ENCODE peak calls at places on chromosome 9, in nine cellular contexts. B is Peyer's patch, S is left ventricle myocardium inferior, O is fibroblast of lung, Q is right lobe of liver, W is lung, K is lower lobe of right lung, E is esophagus squamous epithelium, F is ovary. L is an unnamed sample.

GRCh38 chr9:17627641-17628040 is 48.8 kb downstream of the SH3GL2 start:
- DNase-seq in B (no peak), S (no peak), O (peak; percentile 57), Q (peak; percentile 56), W (no peak), K (no peak), E (no peak), F (no peak), L (peak; percentile 28)

GRCh38 chr9:131477367-131477766 is 25.4 kb upstream of the POMT1 start:
- DNase-seq in B (no peak), S (no peak), O (no peak), Q (no peak), W (no peak), K (peak; percentile 29), E (no peak), F (no peak), L (peak; percentile 11)

GRCh38 chr9:107615325-107615724 is 125.8 kb upstream of the KLF4 start:
- DNase-seq in B (no peak), S (no peak), O (peak; percentile 85), Q (no peak), W (no peak), K (no peak), E (no peak), F (no peak), L (no peak)

GRCh38 chr9:134130503-134131375 is 5.1 kb upstream of the WDR5 start:
- DNase-seq in B (no peak), S (peak; percentile 73), O (peak; percentile 27), Q (peak; percentile 82), W (peak; percentile 89), K (peak; percentile 93), E (no peak), F (peak; percentile 70), L (peak; percentile 16)

GRCh38 chr9:133684461-133685361 is 48.5 kb downstream of the DBH start:
- DNase-seq in B (no peak), S (peak; percentile 31), O (no peak), Q (no peak), W (no peak), K (peak; percentile 44), E (no peak), F (no peak), L (peak; percentile 41)

GRCh38 chr9:124510650-124511425 is 3.6 kb upstream of the NR5A1 start:
- DNase-seq in B (no peak), S (no peak), O (peak; percentile 12), Q (no peak), W (no peak), K (no peak), E (no peak), F (no peak), L (no peak)

GRCh38 chr9:36140086-36141084 is 3.9 kb downstream of the GLIPR2 start:
- DNase-seq in B (no peak), S (no peak), O (no peak), Q (no peak), W (no peak), K (no peak), E (no peak), F (peak; percentile 7), L (no peak)

GRCh38 chr9:105993921-105994715 is 299.8 kb downstream of the TMEM38B start:
- DNase-seq in B (no peak), S (no peak), O (no peak), Q (no peak), W (no peak), K (no peak), E (no peak), F (no peak), L (no peak)

GRCh38 chr9:17519761-17520160 is 59.1 kb upstream of the SH3GL2 start:
- DNase-seq in B (no peak), S (no peak), O (peak; percentile 36), Q (no peak), W (no peak), K (no peak), E (no peak), F (no peak), L (no peak)

GRCh38 chr9:134544388-134545212 is 97.0 kb upstream of the COL5A1 start:
- DNase-seq in B (no peak), S (peak; percentile 33), O (peak; percentile 76), Q (no peak), W (peak; percentile 35), K (no peak), E (no peak), F (peak; percentile 54), L (peak; percentile 21)

GRCh38 chr9:89497181-89497963 is 541 bp downstream of the SEMA4D start:
- DNase-seq in B (peak; percentile 66), S (no peak), O (no peak), Q (no peak), W (no peak), K (peak; percentile 58), E (no peak), F (no peak), L (peak; percentile 71)

GRCh38 chr9:86674475-86674874 is 272.8 kb downstream of the GAS1 start:
- DNase-seq in B (no peak), S (no peak), O (no peak), Q (no peak), W (no peak), K (no peak), E (no peak), F (no peak), L (no peak)

GRCh38 chr9:121059998-121060636 is 10.0 kb upstream of the C5 start:
- DNase-seq in B (no peak), S (no peak), O (peak; percentile 83), Q (no peak), W (peak; percentile 40), K (no peak), E (no peak), F (peak; percentile 30), L (no peak)

GRCh38 chr9:77440057-77440456 is 208.1 kb downstream of the GNA14 start:
- DNase-seq in B (no peak), S (no peak), O (peak; percentile 45), Q (no peak), W (no peak), K (no peak), E (no peak), F (no peak), L (no peak)

GRCh38 chr9:33153001-33153400 is 14.1 kb downstream of the B4GALT1 start:
- DNase-seq in B (no peak), S (no peak), O (no peak), Q (no peak), W (no peak), K (no peak), E (no peak), F (no peak), L (no peak)
- H3K4me1 ChIP-seq in B (peaks cover 9% of the 10 kb centered on the region), S (peaks cover 97% of the 10 kb centered on the region), O (peaks cover 14% of the 10 kb centered on the region), Q (peaks cover 79% of the 10 kb centered on the region), W (peaks cover 14% of the 10 kb centered on the region), K (peaks cover 93% of the 10 kb centered on the region), E (peaks cover 93% of the 10 kb centered on the region), F (peaks cover 9% of the 10 kb centered on the region), L (peaks cover 29% of the 10 kb centered on the region)

DNA sequence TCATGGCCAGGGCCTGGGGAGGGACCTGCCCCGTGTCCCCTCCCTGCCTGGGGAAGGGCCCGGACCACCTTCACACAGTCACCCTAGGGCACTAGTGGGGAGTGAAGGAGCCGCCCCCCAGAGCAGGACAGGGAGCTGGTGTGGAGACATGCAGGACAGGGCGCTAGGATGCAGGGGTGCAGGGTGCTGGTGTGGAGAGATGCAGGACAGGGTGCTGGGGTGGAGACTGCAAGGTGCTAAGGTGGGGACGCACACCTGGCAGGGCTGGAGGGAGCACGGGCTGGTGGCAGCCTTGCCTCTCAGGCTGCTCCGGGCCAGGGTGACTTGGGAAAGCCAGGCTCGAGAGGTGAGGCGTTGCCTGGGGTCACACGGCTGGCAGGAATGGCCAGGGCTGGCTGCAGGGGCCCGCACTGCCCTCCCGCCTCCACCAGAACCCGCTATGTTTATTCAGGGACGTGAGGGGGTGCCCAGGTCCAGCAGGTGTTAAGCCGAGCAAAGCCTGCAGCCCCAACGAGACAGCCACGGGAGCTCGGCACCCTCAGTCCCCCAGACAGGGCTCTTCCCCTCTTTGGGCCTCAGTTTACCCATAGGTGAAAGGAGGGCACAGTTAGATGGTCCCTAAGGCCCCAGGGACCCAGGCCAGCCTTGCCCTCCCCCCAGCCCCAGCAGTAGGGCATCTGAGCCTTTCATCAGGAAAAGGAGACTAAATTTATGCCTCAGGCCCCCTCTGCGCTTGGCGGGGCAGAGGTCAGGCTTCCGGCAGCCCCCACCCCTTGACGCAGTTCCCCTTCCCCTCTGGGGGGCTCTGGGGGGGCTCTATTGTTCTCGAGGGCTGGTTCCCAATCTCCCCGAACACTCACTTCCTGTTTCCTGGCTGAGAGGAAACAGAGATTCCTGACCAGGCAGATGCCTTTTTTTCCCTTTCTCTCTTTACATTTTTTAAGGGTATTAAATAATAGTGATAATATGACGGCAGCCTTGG is 7.2 kb upstream of the EGFL7 start:
- DNase-seq in B (no peak), S (no peak), O (no peak), Q (peak; percentile 60), W (no peak), K (peak; percentile 55), E (no peak), F (no peak), L (peak; percentile 32)
- TF ChIP-seq CTCF in B (no peak), S (no peak), O (no peak), Q (no peak), W (no peak), K (no peak), E (no peak), F (no peak), L (no peak)

GRCh38 chr9:90830977-90831376 is 29.4 kb downstream of the SYK start:
- DNase-seq in B (peak; percentile 77), S (no peak), O (no peak), Q (no peak), W (no peak), K (no peak), E (no peak), F (no peak), L (no peak)

GRCh38 chr9:90827181-90827866 is 25.7 kb downstream of the SYK start:
- DNase-seq in B (peak; percentile 71), S (no peak), O (no peak), Q (no peak), W (peak; percentile 32), K (no peak), E (no peak), F (no peak), L (no peak)

GRCh38 chr9:90826326-90827020 is 24.9 kb downstream of the SYK start:
- DNase-seq in B (no peak), S (no peak), O (no peak), Q (no peak), W (no peak), K (no peak), E (no peak), F (no peak), L (no peak)

GRCh38 chr9:90832251-90832650 is 30.6 kb downstream of the SYK start:
- DNase-seq in B (no peak), S (no peak), O (no peak), Q (no peak), W (no peak), K (no peak), E (no peak), F (no peak), L (no peak)

GRCh38 chr9:90830051-90830450 is 28.4 kb downstream of the SYK start:
- DNase-seq in B (no peak), S (no peak), O (no peak), Q (no peak), W (no peak), K (no peak), E (no peak), F (no peak), L (no peak)
- H3K4me1 ChIP-seq in B (no peaks in the 10 kb centered on the region), S (no peaks in the 10 kb centered on the region), O (no peaks in the 10 kb centered on the region), Q (no peaks in the 10 kb centered on the region), W (no peaks in the 10 kb centered on the region), K (peaks cover 2% of the 10 kb centered on the region), E (peaks cover 11% of the 10 kb centered on the region), F (no peaks in the 10 kb centered on the region), L (peaks cover 3% of the 10 kb centered on the region)

DNA sequence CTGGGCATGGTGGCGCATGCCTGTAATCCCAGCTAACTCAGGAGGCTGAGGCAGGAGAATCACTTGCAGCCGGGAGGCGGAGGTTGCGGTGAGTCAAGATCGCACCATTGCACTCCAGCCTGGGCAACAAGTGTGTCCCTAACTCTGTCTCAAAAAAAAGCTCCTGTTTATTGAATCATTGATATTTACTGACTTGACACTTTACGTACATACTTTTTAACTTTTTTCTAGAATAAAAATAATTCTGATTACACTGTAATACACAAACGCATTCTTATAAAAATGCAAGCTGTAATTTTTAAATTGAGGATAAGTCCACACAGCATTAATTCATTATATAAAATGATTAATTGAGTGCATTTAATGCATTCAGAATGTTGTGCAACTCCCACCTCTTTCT is 15.6 kb downstream of the ERCC6L2 start:
- DNase-seq in B (no peak), S (no peak), O (peak; percentile 43), Q (no peak), W (no peak), K (no peak), E (no peak), F (no peak), L (no peak)
- TF ChIP-seq CTCF in B (no peak), S (no peak), O (no peak), Q (no peak), W (no peak), K (no peak), E (no peak), F (no peak), L (no peak)

L was measured in mucosa of descending colon.